ENCODE peak calls at places on chromosomes 12 and 14, in six cellular contexts. V, Z, Q, M, K and C are unnamed samples.

GRCh38 chr12:95205685-95206084 is 11.6 kb downstream of the FGD6 start:
- ATAC-seq in M (peak), K (peak), Z (peak), V (no peak), Q (peak), C (peak)

GRCh38 chr12:728781-729180 is 23.6 kb upstream of the WNK1 start:
- ATAC-seq in Z (no peak), K (no peak), Q (no peak), V (no peak), M (no peak), C (no peak)

GRCh38 chr14:29442720-29443119 is 484.9 kb downstream of the PRKD1 start:
- ATAC-seq in Q (no peak), Z (no peak), K (no peak), V (no peak), M (no peak), C (no peak)

GRCh38 chr12:1698638-1699214 is 7.9 kb downstream of the ADIPOR2 start:
- ATAC-seq in Z (no peak), M (no peak), V (no peak), Q (no peak), K (no peak), C (no peak)

GRCh38 chr14:29584992-29585391 is 342.7 kb downstream of the PRKD1 start:
- ATAC-seq in Q (no peak), Z (peak), K (peak), V (no peak), M (no peak), C (peak)

GRCh38 chr14:37428954-37429353 is 166.1 kb downstream of the FOXA1 start:
- ATAC-seq in V (no peak), Z (no peak), Q (no peak), K (no peak), M (no peak), C (no peak)

GRCh38 chr14:71119075-71119474 is 211.8 kb downstream of the PCNX1 start:
- ATAC-seq in K (no peak), M (no peak), Q (no peak), Z (no peak), V (no peak), C (no peak)

GRCh38 chr12:53955036-53955775 is 503 bp downstream of the HOXC12 start:
- ATAC-seq in Q (no peak), M (no peak), K (no peak), V (no peak), Z (no peak), C (no peak)

GRCh38 chr12:43241971-43242370 is 310.0 kb downstream of the ADAMTS20 start:
- ATAC-seq in K (no peak), Q (no peak), V (no peak), Z (no peak), M (no peak), C (no peak)

GRCh38 chr12:48696626-48697025 is 14.6 kb upstream of the KANSL2 start:
- ATAC-seq in M (no peak), Q (no peak), K (no peak), Z (no peak), V (no peak), C (no peak)

GRCh38 chr12:23004473-23005020 is 379.6 kb downstream of the ETNK1 start:
- ATAC-seq in V (no peak), M (no peak), Z (no peak), Q (no peak), K (no peak), C (no peak)

GRCh38 chr12:11667159-11667558 is 17.7 kb downstream of the ETV6 start:
- ATAC-seq in Z (no peak), V (no peak), M (no peak), K (no peak), Q (no peak), C (no peak)

GRCh38 chr12:39236994-39237393 is 205.9 kb downstream of the KIF21A start:
- ATAC-seq in V (no peak), Q (peak), Z (no peak), M (no peak), K (no peak), C (no peak)

GRCh38 chr14:37232907-37233481 is 35.3 kb downstream of the MIPOL1 start:
- ATAC-seq in V (no peak), Q (peak), M (peak), K (no peak), Z (no peak), C (no peak)

GRCh38 chr14:100706200-100706599 is 20.5 kb upstream of the DLK1 start:
- ATAC-seq in Z (no peak), K (no peak), Q (no peak), M (no peak), V (no peak), C (no peak)

GRCh38 chr12:92332552-92332951 is 186.9 kb upstream of the BTG1 start:
- ATAC-seq in Q (no peak), V (no peak), Z (no peak), K (no peak), M (no peak), C (no peak)

GRCh38 chr12:21972055-21972454 is 30.8 kb upstream of the ABCC9 start:
- ATAC-seq in V (no peak), Z (no peak), K (no peak), M (no peak), Q (no peak), C (no peak)

GRCh38 chr14:90755661-90756304 is 60.4 kb downstream of the TTC7B start:
- ATAC-seq in Z (no peak), M (no peak), K (no peak), V (no peak), Q (no peak), C (no peak)

GRCh38 chr12:54981796-54982195 is 2.8 kb downstream of the TESPA1 start:
- ATAC-seq in M (no peak), Q (no peak), V (no peak), K (no peak), Z (no peak), C (no peak)

GRCh38 chr12:123900898-123901376 is 71.7 kb downstream of the CCDC92 start:
- ATAC-seq in V (no peak), Q (no peak), K (no peak), Z (no peak), M (peak), C (no peak)

GRCh38 chr14:51109651-51110050 is 14.7 kb upstream of the TRIM9 start:
- ATAC-seq in V (no peak), M (peak), Z (no peak), K (no peak), Q (no peak), C (no peak)